ENCODE peak calls at places on chromosomes 5 and 9, in eight cellular contexts. I is CD8-positive, alpha-beta T cell; V is WERI-Rb-1; G is cardiac muscle cell; P is psoas muscle; L is RWPE2; B is kidney epithelial cell; D is IMR-90. E is an unnamed sample.
A peak's percentile ranks its signal among the peaks of the same experiment; 100 is the strongest.

GRCh38 chr9:86183225-86183808 is 76.1 kb downstream of the C9orf153 start:
- DNase-seq in I (no peak), V (no peak), G (no peak), P (no peak), L (no peak), B (no peak), D (no peak), E (no peak)

GRCh38 chr5:12745537-12745936 is 841.3 kb upstream of the CTNND2 start:
- DNase-seq in I (no peak), V (no peak), G (no peak), P (no peak), L (no peak), B (no peak), D (no peak), E (no peak)

GRCh38 chr9:134835455-134835854 is 45.2 kb upstream of the FCN2 start:
- DNase-seq in I (no peak), V (no peak), G (no peak), P (peak; percentile 53), L (no peak), B (no peak), D (no peak), E (no peak)

GRCh38 chr9:69380811-69381210 is 55.8 kb downstream of the ENTREP1 start:
- DNase-seq in I (no peak), V (no peak), G (no peak), P (peak; percentile 37), L (no peak), B (peak; percentile 38), D (peak; percentile 56), E (no peak)

GRCh38 chr5:3373391-3373790 is 222.2 kb upstream of the IRX1 start:
- DNase-seq in I (no peak), V (no peak), G (no peak), P (no peak), L (no peak), B (no peak), D (no peak), E (no peak)

GRCh38 chr5:16737620-16738364 is 121.0 kb upstream of the RETREG1 start:
- DNase-seq in I (no peak), V (peak; percentile 31), G (no peak), P (no peak), L (no peak), B (no peak), D (no peak), E (no peak)

GRCh38 chr9:134139081-134139480 is 3.2 kb downstream of the WDR5 start:
- DNase-seq in I (no peak), V (no peak), G (peak; percentile 45), P (no peak), L (no peak), B (no peak), D (peak; percentile 44), E (no peak)

GRCh38 chr9:78811562-78812276 is 514.8 kb downstream of the PSAT1 start:
- DNase-seq in I (no peak), V (no peak), G (peak; percentile 15), P (no peak), L (no peak), B (no peak), D (peak; percentile 61), E (peak; percentile 32)

GRCh38 chr5:142930395-142930794 is 160.2 kb downstream of the ARHGAP26 start:
- DNase-seq in I (no peak), V (no peak), G (no peak), P (no peak), L (no peak), B (no peak), D (no peak), E (no peak)

GRCh38 chr5:141725909-141726308 is 43.9 kb upstream of the ARAP3 start:
- DNase-seq in I (no peak), V (no peak), G (peak; percentile 13), P (no peak), L (peak; percentile 72), B (no peak), D (no peak), E (peak; percentile 13)

GRCh38 chr5:177515580-177515979 is 1.2 kb downstream of the DDX41 start:
- DNase-seq in I (no peak), V (no peak), G (no peak), P (no peak), L (no peak), B (no peak), D (no peak), E (no peak)
- H3K36me3 ChIP-seq in I (peaks cover 43% of the 10 kb centered on the region), V (peaks cover 9% of the 10 kb centered on the region), G (peaks cover 46% of the 10 kb centered on the region), P (peaks cover 72% of the 10 kb centered on the region), L (peaks cover 69% of the 10 kb centered on the region), B (peaks cover 5% of the 10 kb centered on the region), D (peaks cover 64% of the 10 kb centered on the region), E (peaks cover 46% of the 10 kb centered on the region)

DNA sequence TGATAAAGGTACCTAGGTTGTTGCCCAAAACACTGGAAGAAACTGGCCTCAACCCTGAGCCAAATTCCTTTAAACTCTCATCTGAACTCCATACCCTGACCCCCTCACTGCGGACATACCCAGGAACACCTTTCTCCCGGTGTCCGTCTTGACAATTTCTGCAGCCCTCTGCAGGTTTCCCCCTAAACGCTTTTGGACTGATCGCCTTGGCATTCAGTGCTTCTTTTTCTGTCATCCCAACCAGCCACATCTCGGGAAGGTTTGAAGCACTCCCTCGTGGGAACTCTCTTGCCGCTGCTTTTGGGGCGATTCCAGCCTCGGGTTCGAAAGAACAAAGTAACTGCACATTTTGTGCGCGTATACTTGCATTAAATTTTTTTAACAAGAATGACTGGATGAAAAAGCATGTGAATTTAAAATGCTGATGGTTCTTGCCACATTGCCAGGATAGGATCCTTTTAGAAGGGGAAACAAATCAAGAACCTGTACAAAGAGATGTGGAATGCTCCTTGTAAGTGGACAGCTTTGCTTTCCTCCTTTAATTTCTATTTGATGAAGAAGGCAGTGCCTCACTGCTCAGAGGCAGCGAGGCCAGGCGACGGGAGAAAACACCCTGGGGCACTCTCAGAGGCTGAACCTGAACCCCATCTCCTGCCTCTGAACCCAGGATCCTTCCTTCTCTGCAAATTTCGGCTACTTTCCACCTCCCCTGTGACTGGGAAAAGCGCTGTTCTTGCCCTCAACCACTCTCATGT is 615 bp downstream of the PSMD5 start:
- DNase-seq in I (no peak), V (no peak), G (peak; percentile 12), P (no peak), L (no peak), B (no peak), D (peak; percentile 5), E (no peak)
- TF ChIP-seq CTCF in I (no peak), V (no peak), G (no peak), P (no peak), L (no peak), B (no peak), D (no peak), E (no peak)

DNA sequence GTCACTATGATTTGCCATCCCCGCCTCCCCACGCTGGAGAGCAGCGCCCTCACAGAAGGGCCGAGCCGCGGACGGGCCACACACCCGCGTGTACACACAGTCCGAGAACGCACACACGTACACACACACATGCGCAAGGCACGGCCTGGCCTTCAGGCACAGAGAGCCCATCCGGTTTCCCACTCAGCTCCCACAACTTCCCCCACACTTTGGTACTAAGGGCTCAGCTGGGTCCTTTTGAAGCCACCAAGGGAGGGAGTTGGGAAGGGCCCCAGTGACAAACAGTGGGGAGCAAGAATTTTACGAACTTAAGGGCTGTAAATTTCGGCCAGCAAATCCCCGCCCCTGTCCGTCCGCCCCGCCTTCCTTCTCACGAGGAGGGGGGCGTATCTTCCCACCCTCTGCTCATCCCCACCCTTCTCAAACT is 133.3 kb upstream of the HAND1 start:
- DNase-seq in I (no peak), V (no peak), G (peak; percentile 32), P (peak; percentile 22), L (no peak), B (no peak), D (peak; percentile 18), E (no peak)
- H3K4me3 ChIP-seq in I (no peak overlapping the region), V (no peak overlapping the region), G (peak overlapping the region; percentile 30), P (peak overlapping the region; percentile 50), L (no peak overlapping the region), B (peak overlapping the region; percentile 9), D (peak overlapping the region; percentile 1), E (no peak overlapping the region)

GRCh38 chr5:172926796-172927195 is 32.4 kb upstream of the RPL26L1 start:
- DNase-seq in I (no peak), V (no peak), G (no peak), P (no peak), L (no peak), B (no peak), D (no peak), E (no peak)
- H3K36me3 ChIP-seq in I (no peaks in the 10 kb centered on the region), V (no peaks in the 10 kb centered on the region), G (no peaks in the 10 kb centered on the region), P (peaks cover 35% of the 10 kb centered on the region), L (peaks cover 62% of the 10 kb centered on the region), B (peaks cover 2% of the 10 kb centered on the region), D (peaks cover 32% of the 10 kb centered on the region), E (peaks cover 13% of the 10 kb centered on the region)

GRCh38 chr5:43039468-43040286 is 442 bp downstream of the ANXA2R start:
- DNase-seq in I (peak; percentile 53), V (peak; percentile 24), G (peak; percentile 91), P (peak; percentile 75), L (no peak), B (no peak), D (peak; percentile 83), E (no peak)
- TF ChIP-seq CTCF in I (no peak), V (peak; percentile 14), G (no peak), P (peak; percentile 2), L (no peak), B (peak; percentile 27), D (peak; percentile 20), E (peak; percentile 3)

GRCh38 chr5:149405550-149406202 is 26.6 kb upstream of the IL17B start:
- DNase-seq in I (no peak), V (no peak), G (no peak), P (no peak), L (no peak), B (no peak), D (no peak), E (no peak)
- H3K4me3 ChIP-seq in I (no peak overlapping the region), V (no peak overlapping the region), G (no peak overlapping the region), P (peak overlapping the region; percentile 14), L (no peak overlapping the region), B (no peak overlapping the region), D (no peak overlapping the region), E (no peak overlapping the region)

GRCh38 chr9:131178382-131178781 is 53.0 kb downstream of the NUP214 start:
- DNase-seq in I (peak; percentile 66), V (peak; percentile 86), G (peak; percentile 78), P (peak; percentile 63), L (no peak), B (no peak), D (peak; percentile 86), E (no peak)

GRCh38 chr9:131180454-131180853 is 55.1 kb downstream of the NUP214 start:
- DNase-seq in I (no peak), V (no peak), G (peak; percentile 86), P (no peak), L (no peak), B (no peak), D (peak; percentile 98), E (peak; percentile 88)

GRCh38 chr9:131181091-131181681 is 55.8 kb downstream of the NUP214 start:
- DNase-seq in I (no peak), V (no peak), G (no peak), P (no peak), L (no peak), B (no peak), D (no peak), E (no peak)

GRCh38 chr9:131178895-131179294 is 53.5 kb downstream of the NUP214 start:
- DNase-seq in I (no peak), V (no peak), G (no peak), P (no peak), L (no peak), B (no peak), D (no peak), E (no peak)

GRCh38 chr9:131179561-131180219 is 54.3 kb downstream of the NUP214 start:
- DNase-seq in I (no peak), V (no peak), G (peak; percentile 86), P (no peak), L (no peak), B (peak; percentile 48), D (peak; percentile 95), E (peak; percentile 93)
- H3K36me3 ChIP-seq in I (peaks cover 36% of the 10 kb centered on the region), V (peaks cover 81% of the 10 kb centered on the region), G (peaks cover 29% of the 10 kb centered on the region), P (peaks cover 64% of the 10 kb centered on the region), L (peaks cover 86% of the 10 kb centered on the region), B (no peaks in the 10 kb centered on the region), D (peaks cover 13% of the 10 kb centered on the region), E (peaks cover 5% of the 10 kb centered on the region)